ENCODE peak calls at places on chromosomes 5 and 9, in eight cellular contexts. K is NCI-H774; Q is NCI-H1930; S is HS-5; X is CD8-positive, alpha-beta T cell; B is NCI-H748 treated with DMSO at 0.1 percent for 48 hours; Y is breast epithelium; L is RWPE1. N is an unnamed sample.

GRCh38 chr5:86320266-86320665 is 297.5 kb upstream of the COX7C start:
- DNase-seq in K (no peak), X (no peak), Q (no peak), L (no peak), Y (no peak), S (peak), B (no peak), N (no peak)

GRCh38 chr9:14340536-14340935 is 26.6 kb upstream of the NFIB start:
- DNase-seq in B (no peak), Q (no peak), S (no peak), X (no peak), Y (no peak), K (no peak), L (no peak), N (no peak)

GRCh38 chr9:125276771-125277170 is 15.1 kb downstream of the GAPVD1 start:
- DNase-seq in K (no peak), Q (no peak), Y (no peak), B (no peak), L (no peak), S (no peak), X (no peak), N (peak)

GRCh38 chr9:80175286-80175906 is 603.6 kb downstream of the TLE4 start:
- DNase-seq in L (peak), S (no peak), K (peak), B (peak), Q (peak), Y (no peak), X (no peak), N (no peak)

GRCh38 chr5:32852535-32852934 is 141.4 kb downstream of the NPR3 start:
- DNase-seq in K (no peak), S (peak), L (no peak), B (no peak), Q (no peak), X (no peak), Y (no peak), N (no peak)

GRCh38 chr9:110659891-110660541 is 8.6 kb upstream of the MUSK start:
- DNase-seq in Q (no peak), L (no peak), Y (no peak), K (no peak), B (no peak), S (peak), X (no peak), N (no peak)

GRCh38 chr5:180026320-180026719 is 45.2 kb downstream of the RNF130 start:
- DNase-seq in B (no peak), Q (no peak), S (no peak), K (peak), L (peak), X (no peak), Y (peak), N (no peak)

GRCh38 chr5:178111925-178112324 is 1.4 kb upstream of the N4BP3 start:
- DNase-seq in Y (no peak), Q (no peak), X (no peak), K (no peak), L (no peak), S (no peak), B (no peak), N (no peak)

GRCh38 chr9:92686954-92687353 is 17.0 kb upstream of the IPPK start:
- DNase-seq in X (no peak), S (no peak), Y (no peak), K (no peak), L (no peak), B (no peak), Q (no peak), N (peak)

GRCh38 chr5:31809037-31809910 is 170.3 kb downstream of the PDZD2 start:
- DNase-seq in K (peak), B (peak), S (peak), Y (peak), X (no peak), Q (peak), L (peak), N (peak)

GRCh38 chr9:70478963-70479641 is 64.6 kb upstream of the KLF9 start:
- DNase-seq in Q (no peak), Y (peak), X (no peak), S (no peak), L (no peak), K (no peak), B (no peak), N (peak)

GRCh38 chr5:143314664-143315063 is 88.8 kb downstream of the NR3C1 start:
- DNase-seq in L (peak), K (no peak), B (no peak), X (no peak), Q (no peak), Y (no peak), S (peak), N (no peak)

GRCh38 chr9:116580853-116581252 is 106.3 kb upstream of the TRIM32 start:
- DNase-seq in Y (no peak), K (no peak), S (no peak), Q (no peak), X (no peak), L (no peak), B (no peak), N (no peak)

GRCh38 chr5:159095218-159095617 is 4.5 kb downstream of the EBF1 start:
- DNase-seq in X (no peak), B (no peak), Q (no peak), S (no peak), K (no peak), Y (no peak), L (no peak), N (no peak)

GRCh38 chr5:69367697-69368279 is 1.5 kb downstream of the AK6 start:
- DNase-seq in K (no peak), L (no peak), B (no peak), Y (no peak), Q (no peak), X (no peak), S (no peak), N (no peak)

GRCh38 chr5:150473673-150474358 is 24.3 kb upstream of the RPS14 start:
- DNase-seq in K (no peak), X (no peak), Q (no peak), Y (peak), S (no peak), L (peak), B (no peak), N (no peak)

GRCh38 chr5:137629646-137630045 is 106.2 kb downstream of the KLHL3 start:
- DNase-seq in Q (peak), X (no peak), L (peak), Y (no peak), S (peak), K (peak), B (peak), N (peak)

GRCh38 chr9:34961574-34962480 is 3.7 kb downstream of the PHF24 start:
- DNase-seq in Q (no peak), S (peak), K (no peak), L (peak), X (no peak), Y (no peak), B (no peak), N (no peak)

GRCh38 chr9:84404095-84404686 is 63.6 kb upstream of the SLC28A3 start:
- DNase-seq in X (no peak), K (peak), B (no peak), S (no peak), Y (no peak), Q (no peak), L (peak), N (no peak)

GRCh38 chr5:43627028-43627427 is 24.0 kb downstream of the NNT start:
- DNase-seq in S (peak), Q (peak), K (no peak), Y (no peak), L (peak), B (peak), X (no peak), N (no peak)

GRCh38 chr5:134851307-134851923 is 5.6 kb downstream of the C5orf24 start:
- DNase-seq in Y (no peak), S (no peak), X (no peak), B (no peak), L (peak), Q (no peak), K (no peak), N (no peak)

GRCh38 chr5:143445726-143446125 is 42.2 kb upstream of the NR3C1 start:
- DNase-seq in Q (no peak), Y (no peak), B (no peak), K (no peak), S (no peak), X (no peak), L (no peak), N (no peak)

N was measured in lower leg skin.